ENCODE peak calls at places on chromosomes 4 and X, in six cellular contexts. One of them, this sample, is unnamed.

GRCh38 chr4:123305746-123306145 is 90.8 kb upstream of the SPRY1 start:
- DNase-seq in fibroblast of the aortic adventitia: no peak
- DNase-seq in HFFc6: no peak
- DNase-seq in GM10248: no peak
- DNase-seq in fibroblast of pulmonary artery: no peak
- DNase-seq in cardiac muscle cell: no peak
- DNase-seq in this sample: no peak

GRCh38 chrX:110675866-110676265 is 119.8 kb downstream of the CHRDL1 start:
- DNase-seq in HFFc6: no peak
- DNase-seq in fibroblast of the aortic adventitia: no peak
- DNase-seq in cardiac muscle cell: no peak
- DNase-seq in GM10248: no peak
- DNase-seq in fibroblast of pulmonary artery: no peak
- DNase-seq in this sample: no peak

GRCh38 chrX:133323450-133323849 is 91.8 kb downstream of the GPC4 start:
- DNase-seq in fibroblast of pulmonary artery: no peak
- DNase-seq in fibroblast of the aortic adventitia: no peak
- DNase-seq in HFFc6: no peak
- DNase-seq in cardiac muscle cell: no peak
- DNase-seq in GM10248: no peak
- DNase-seq in this sample: no peak

GRCh38 chr4:175273995-175274753 is 356.0 kb downstream of the ADAM29 start:
- DNase-seq in HFFc6: no peak
- DNase-seq in fibroblast of the aortic adventitia: peak
- DNase-seq in GM10248: no peak
- DNase-seq in fibroblast of pulmonary artery: peak
- DNase-seq in cardiac muscle cell: no peak
- DNase-seq in this sample: no peak

GRCh38 chr4:52661966-52662705 is 3.0 kb upstream of the USP46 start:
- DNase-seq in HFFc6: no peak
- DNase-seq in cardiac muscle cell: no peak
- DNase-seq in fibroblast of pulmonary artery: no peak
- DNase-seq in fibroblast of the aortic adventitia: no peak
- DNase-seq in GM10248: no peak
- DNase-seq in this sample: no peak

GRCh38 chr4:175413561-175413960 is 398.5 kb downstream of the GPM6A start:
- DNase-seq in fibroblast of pulmonary artery: no peak
- DNase-seq in fibroblast of the aortic adventitia: no peak
- DNase-seq in GM10248: no peak
- DNase-seq in HFFc6: no peak
- DNase-seq in cardiac muscle cell: no peak
- DNase-seq in this sample: no peak

GRCh38 chr4:105912633-105913032 is 17.4 kb downstream of the NPNT start:
- DNase-seq in HFFc6: no peak
- DNase-seq in fibroblast of pulmonary artery: no peak
- DNase-seq in cardiac muscle cell: no peak
- DNase-seq in fibroblast of the aortic adventitia: no peak
- DNase-seq in GM10248: no peak
- DNase-seq in this sample: no peak

GRCh38 chr4:165355900-165356300 is 22.9 kb upstream of the CPE start:
- DNase-seq in HFFc6: peak
- DNase-seq in cardiac muscle cell: peak
- DNase-seq in fibroblast of the aortic adventitia: peak
- DNase-seq in fibroblast of pulmonary artery: no peak
- DNase-seq in GM10248: no peak
- DNase-seq in this sample: no peak

GRCh38 chrX:119960639-119961038 is 17.1 kb upstream of the NKAP start:
- DNase-seq in cardiac muscle cell: no peak
- DNase-seq in GM10248: no peak
- DNase-seq in fibroblast of the aortic adventitia: no peak
- DNase-seq in fibroblast of pulmonary artery: no peak
- DNase-seq in HFFc6: no peak
- DNase-seq in this sample: no peak

GRCh38 chr4:155676430-155676825 is 9.8 kb downstream of the GUCY1A1 start:
- DNase-seq in cardiac muscle cell: no peak
- DNase-seq in GM10248: no peak
- DNase-seq in fibroblast of pulmonary artery: no peak
- DNase-seq in HFFc6: no peak
- DNase-seq in fibroblast of the aortic adventitia: no peak
- DNase-seq in this sample: no peak

GRCh38 chr4:182126096-182126495 is 117.1 kb upstream of the TENM3 start:
- DNase-seq in HFFc6: peak
- DNase-seq in fibroblast of the aortic adventitia: no peak
- DNase-seq in GM10248: no peak
- DNase-seq in cardiac muscle cell: no peak
- DNase-seq in fibroblast of pulmonary artery: no peak
- DNase-seq in this sample: no peak

GRCh38 chr4:10281996-10282395 is 165.4 kb upstream of the WDR1 start:
- DNase-seq in GM10248: no peak
- DNase-seq in HFFc6: peak
- DNase-seq in cardiac muscle cell: peak
- DNase-seq in fibroblast of pulmonary artery: peak
- DNase-seq in fibroblast of the aortic adventitia: peak
- DNase-seq in this sample: no peak

GRCh38 chr4:83536649-83537352 is 893 bp downstream of the GPAT3 start:
- DNase-seq in fibroblast of pulmonary artery: no peak
- DNase-seq in cardiac muscle cell: no peak
- DNase-seq in fibroblast of the aortic adventitia: peak
- DNase-seq in GM10248: no peak
- DNase-seq in HFFc6: no peak
- DNase-seq in this sample: no peak

GRCh38 chr4:169484485-169484884 is 127.9 kb downstream of the NEK1 start:
- DNase-seq in cardiac muscle cell: peak
- DNase-seq in HFFc6: no peak
- DNase-seq in GM10248: no peak
- DNase-seq in fibroblast of pulmonary artery: peak
- DNase-seq in fibroblast of the aortic adventitia: peak
- DNase-seq in this sample: no peak

GRCh38 chr4:84948056-84948455 is 18.4 kb downstream of the WDFY3 start:
- DNase-seq in fibroblast of the aortic adventitia: peak
- DNase-seq in HFFc6: no peak
- DNase-seq in fibroblast of pulmonary artery: peak
- DNase-seq in GM10248: no peak
- DNase-seq in cardiac muscle cell: peak
- DNase-seq in this sample: no peak

GRCh38 chrX:27679281-27679680 is 89.1 kb downstream of the DCAF8L2 start:
- DNase-seq in fibroblast of the aortic adventitia: peak
- DNase-seq in GM10248: no peak
- DNase-seq in fibroblast of pulmonary artery: peak
- DNase-seq in cardiac muscle cell: peak
- DNase-seq in HFFc6: no peak
- DNase-seq in this sample: no peak

GRCh38 chr4:122826596-122827257 is at the start of gene FGF2:
- DNase-seq in fibroblast of the aortic adventitia: peak
- DNase-seq in HFFc6: peak
- DNase-seq in fibroblast of pulmonary artery: peak
- DNase-seq in cardiac muscle cell: peak
- DNase-seq in GM10248: peak
- DNase-seq in this sample: no peak

GRCh38 chrX:9775930-9776329 is 10.3 kb upstream of the GPR143 start:
- DNase-seq in fibroblast of pulmonary artery: no peak
- DNase-seq in cardiac muscle cell: no peak
- DNase-seq in HFFc6: no peak
- DNase-seq in GM10248: no peak
- DNase-seq in fibroblast of the aortic adventitia: no peak
- DNase-seq in this sample: no peak

GRCh38 chr4:117134386-117134785 is 49.0 kb upstream of the TRAM1L1 start:
- DNase-seq in HFFc6: peak
- DNase-seq in cardiac muscle cell: peak
- DNase-seq in fibroblast of pulmonary artery: peak
- DNase-seq in fibroblast of the aortic adventitia: peak
- DNase-seq in GM10248: peak
- DNase-seq in this sample: peak

GRCh38 chr4:184699941-184700340 is 34.0 kb downstream of the CENPU start:
- DNase-seq in GM10248: no peak
- DNase-seq in HFFc6: peak
- DNase-seq in cardiac muscle cell: no peak
- DNase-seq in fibroblast of the aortic adventitia: no peak
- DNase-seq in fibroblast of pulmonary artery: no peak
- DNase-seq in this sample: no peak

GRCh38 chr4:43277003-43277402 is 384.5 kb downstream of the GRXCR1 start:
- DNase-seq in GM10248: no peak
- DNase-seq in cardiac muscle cell: peak
- DNase-seq in HFFc6: no peak
- DNase-seq in fibroblast of the aortic adventitia: peak
- DNase-seq in fibroblast of pulmonary artery: peak
- DNase-seq in this sample: peak

GRCh38 chrX:71910526-71911022 is at the start of gene NHSL2:
- DNase-seq in HFFc6: no peak
- DNase-seq in fibroblast of pulmonary artery: no peak
- DNase-seq in fibroblast of the aortic adventitia: no peak
- DNase-seq in cardiac muscle cell: peak
- DNase-seq in GM10248: peak
- DNase-seq in this sample: no peak

GRCh38 chr4:87007345-87008181 is 72.8 kb downstream of the AFF1 start:
- DNase-seq in GM10248: no peak
- DNase-seq in cardiac muscle cell: peak
- DNase-seq in HFFc6: peak
- DNase-seq in fibroblast of the aortic adventitia: peak
- DNase-seq in fibroblast of pulmonary artery: peak
- DNase-seq in this sample: no peak

GRCh38 chr4:45693746-45694145 is 430.1 kb downstream of the GABRG1 start:
- DNase-seq in GM10248: no peak
- DNase-seq in fibroblast of the aortic adventitia: no peak
- DNase-seq in HFFc6: no peak
- DNase-seq in cardiac muscle cell: peak
- DNase-seq in fibroblast of pulmonary artery: peak
- DNase-seq in this sample: no peak

GRCh38 chr4:109703664-109704351 is 563 bp upstream of the CASP6 start:
- DNase-seq in HFFc6: no peak
- DNase-seq in cardiac muscle cell: peak
- DNase-seq in fibroblast of pulmonary artery: peak
- DNase-seq in GM10248: no peak
- DNase-seq in fibroblast of the aortic adventitia: peak
- DNase-seq in this sample: no peak
- TF ChIP-seq CTCF in HFFc6: no peak
- TF ChIP-seq CTCF in cardiac muscle cell: no peak
- TF ChIP-seq CTCF in fibroblast of pulmonary artery: no peak
- TF ChIP-seq CTCF in GM10248: no peak
- TF ChIP-seq CTCF in fibroblast of the aortic adventitia: no peak
- TF ChIP-seq CTCF in this sample: no peak

DNA sequence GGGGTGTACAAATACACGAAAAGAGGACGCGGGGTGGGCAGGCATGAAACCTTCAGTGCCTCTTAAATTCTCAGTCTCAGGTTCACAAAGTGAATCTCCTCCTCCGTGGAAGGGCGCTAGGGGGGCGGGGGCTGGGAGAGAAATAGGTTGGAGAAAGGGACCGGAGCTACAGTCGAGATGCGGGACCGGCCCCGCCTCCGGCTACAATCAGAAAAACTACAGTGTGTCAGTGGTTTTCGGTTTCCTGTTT is 3.4 kb downstream of the MAML3 start:
- DNase-seq in fibroblast of the aortic adventitia: no peak
- DNase-seq in GM10248: no peak
- DNase-seq in HFFc6: no peak
- DNase-seq in fibroblast of pulmonary artery: no peak
- DNase-seq in cardiac muscle cell: no peak
- DNase-seq in this sample: no peak
- TF ChIP-seq CTCF in fibroblast of the aortic adventitia: no peak
- TF ChIP-seq CTCF in GM10248: no peak
- TF ChIP-seq CTCF in HFFc6: no peak
- TF ChIP-seq CTCF in fibroblast of pulmonary artery: no peak
- TF ChIP-seq CTCF in cardiac muscle cell: no peak
- TF ChIP-seq CTCF in this sample: no peak

GRCh38 chrX:44241551-44241950 is 101.9 kb downstream of the EFHC2 start:
- DNase-seq in fibroblast of pulmonary artery: no peak
- DNase-seq in GM10248: no peak
- DNase-seq in HFFc6: no peak
- DNase-seq in fibroblast of the aortic adventitia: no peak
- DNase-seq in cardiac muscle cell: no peak
- DNase-seq in this sample: no peak

GRCh38 chrX:44244008-44244407 is 99.5 kb downstream of the EFHC2 start:
- DNase-seq in GM10248: no peak
- DNase-seq in fibroblast of the aortic adventitia: peak
- DNase-seq in cardiac muscle cell: peak
- DNase-seq in fibroblast of pulmonary artery: peak
- DNase-seq in HFFc6: no peak
- DNase-seq in this sample: no peak

GRCh38 chrX:44247468-44247867 is 96.0 kb downstream of the EFHC2 start:
- DNase-seq in cardiac muscle cell: no peak
- DNase-seq in HFFc6: no peak
- DNase-seq in fibroblast of the aortic adventitia: no peak
- DNase-seq in GM10248: no peak
- DNase-seq in fibroblast of pulmonary artery: no peak
- DNase-seq in this sample: no peak

GRCh38 chrX:44246826-44247225 is 96.6 kb downstream of the EFHC2 start:
- DNase-seq in fibroblast of pulmonary artery: no peak
- DNase-seq in GM10248: no peak
- DNase-seq in HFFc6: no peak
- DNase-seq in fibroblast of the aortic adventitia: no peak
- DNase-seq in cardiac muscle cell: no peak
- DNase-seq in this sample: no peak

GRCh38 chrX:44245730-44246129 is 97.7 kb downstream of the EFHC2 start:
- DNase-seq in fibroblast of the aortic adventitia: no peak
- DNase-seq in fibroblast of pulmonary artery: no peak
- DNase-seq in GM10248: no peak
- DNase-seq in HFFc6: no peak
- DNase-seq in cardiac muscle cell: no peak
- DNase-seq in this sample: no peak
- TF ChIP-seq CTCF in fibroblast of the aortic adventitia: no peak
- TF ChIP-seq CTCF in fibroblast of pulmonary artery: no peak
- TF ChIP-seq CTCF in GM10248: no peak
- TF ChIP-seq CTCF in HFFc6: no peak
- TF ChIP-seq CTCF in cardiac muscle cell: no peak
- TF ChIP-seq CTCF in this sample: no peak

DNA sequence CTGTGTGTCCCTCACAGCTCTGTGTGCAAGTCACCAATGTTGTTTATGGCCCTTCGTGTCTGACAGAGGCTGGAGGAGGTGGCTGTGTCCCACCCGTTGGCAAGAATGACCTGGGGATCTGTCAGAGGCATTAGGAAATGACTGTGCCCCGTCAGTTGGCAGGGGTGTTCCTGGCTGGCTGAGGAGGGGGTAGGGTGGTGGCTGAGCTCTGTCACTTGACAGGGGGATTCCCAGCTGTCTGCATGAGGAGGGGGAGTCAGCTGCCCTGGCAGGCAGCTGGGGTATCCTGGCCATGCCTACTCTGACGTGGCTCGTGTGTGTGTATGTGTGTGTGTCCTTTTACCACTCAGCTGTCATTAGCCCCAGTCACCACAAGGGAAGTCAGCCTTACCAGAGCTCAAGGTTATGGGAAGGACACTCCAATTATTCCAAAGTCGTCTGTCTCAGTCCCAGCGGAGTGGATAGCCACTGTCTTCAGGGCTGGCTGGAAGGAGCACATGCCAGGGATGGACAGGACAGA is 93.2 kb downstream of the EFNB1 start:
- DNase-seq in fibroblast of the aortic adventitia: no peak
- DNase-seq in GM10248: no peak
- DNase-seq in fibroblast of pulmonary artery: no peak
- DNase-seq in HFFc6: no peak
- DNase-seq in cardiac muscle cell: no peak
- DNase-seq in this sample: no peak
- TF ChIP-seq CTCF in fibroblast of the aortic adventitia: no peak
- TF ChIP-seq CTCF in GM10248: no peak
- TF ChIP-seq CTCF in fibroblast of pulmonary artery: no peak
- TF ChIP-seq CTCF in HFFc6: no peak
- TF ChIP-seq CTCF in cardiac muscle cell: no peak
- TF ChIP-seq CTCF in this sample: no peak

This sample was measured in AG04449.